ENCODE peak calls at places on chromosomes 16 and 17, in six cellular contexts. Q is SK-N-SH, C is breast epithelium, E is SK-N-MC, S is transverse colon, A is stomach. N is an unnamed sample.
A peak's percentile ranks its signal among the peaks of the same experiment; 100 is the strongest.

GRCh38 chr17:48175692-48176450 is 68.3 kb downstream of the SNX11 start:
- DNase-seq in Q (no peak), C (no peak), E (no peak), S (no peak), A (no peak), N (no peak)

GRCh38 chr16:89922884-89923639 is at the start of gene TUBB3:
- DNase-seq in Q (peak; percentile 97), C (no peak), E (no peak), S (peak; percentile 58), A (peak; percentile 69), N (no peak)

GRCh38 chr17:65055280-65055707 is 1.2 kb downstream of the GNA13 start:
- DNase-seq in Q (peak; percentile 36), C (no peak), E (no peak), S (no peak), A (no peak), N (no peak)

GRCh38 chr16:57255686-57256415 is 10.8 kb downstream of the ARL2BP start:
- DNase-seq in Q (no peak), C (no peak), E (no peak), S (no peak), A (peak; percentile 24), N (no peak)

GRCh38 chr16:3530371-3530914 is 29.6 kb downstream of the CLUAP1 start:
- DNase-seq in Q (no peak), C (no peak), E (no peak), S (no peak), A (no peak), N (no peak)

GRCh38 chr16:79392081-79392480 is 208.5 kb downstream of the MAF start:
- DNase-seq in Q (no peak), C (no peak), E (no peak), S (no peak), A (no peak), N (no peak)

GRCh38 chr16:65600629-65601028 is 478.8 kb upstream of the CDH11 start:
- DNase-seq in Q (no peak), C (no peak), E (no peak), S (no peak), A (no peak), N (no peak)

GRCh38 chr17:68170246-68170645 is 77.6 kb upstream of the AMZ2 start:
- DNase-seq in Q (no peak), C (no peak), E (no peak), S (no peak), A (no peak), N (no peak)

GRCh38 chr17:42797067-42798007 is 1.2 kb downstream of the COA3 start:
- DNase-seq in Q (no peak), C (no peak), E (no peak), S (peak; percentile 71), A (peak; percentile 56), N (no peak)

GRCh38 chr16:24289301-24289700 is 33.2 kb downstream of the CACNG3 start:
- DNase-seq in Q (no peak), C (no peak), E (no peak), S (no peak), A (no peak), N (no peak)

GRCh38 chr17:35749560-35750412 is 3.3 kb downstream of the GAS2L2 start:
- DNase-seq in Q (peak; percentile 68), C (no peak), E (no peak), S (no peak), A (peak; percentile 38), N (no peak)

GRCh38 chr17:55728361-55728760 is 5.7 kb upstream of the TMEM100 start:
- DNase-seq in Q (no peak), C (no peak), E (no peak), S (no peak), A (no peak), N (no peak)

GRCh38 chr16:67389911-67390815 is 3.1 kb downstream of the TPPP3 start:
- DNase-seq in Q (no peak), C (no peak), E (no peak), S (no peak), A (no peak), N (peak; percentile 68)

GRCh38 chr16:75745823-75746222 is 19.5 kb upstream of the CPHXL start:
- DNase-seq in Q (no peak), C (no peak), E (no peak), S (no peak), A (no peak), N (no peak)

GRCh38 chr17:8488931-8489330 is 53.2 kb downstream of the NDEL1 start:
- DNase-seq in Q (no peak), C (no peak), E (no peak), S (no peak), A (no peak), N (no peak)

DNA sequence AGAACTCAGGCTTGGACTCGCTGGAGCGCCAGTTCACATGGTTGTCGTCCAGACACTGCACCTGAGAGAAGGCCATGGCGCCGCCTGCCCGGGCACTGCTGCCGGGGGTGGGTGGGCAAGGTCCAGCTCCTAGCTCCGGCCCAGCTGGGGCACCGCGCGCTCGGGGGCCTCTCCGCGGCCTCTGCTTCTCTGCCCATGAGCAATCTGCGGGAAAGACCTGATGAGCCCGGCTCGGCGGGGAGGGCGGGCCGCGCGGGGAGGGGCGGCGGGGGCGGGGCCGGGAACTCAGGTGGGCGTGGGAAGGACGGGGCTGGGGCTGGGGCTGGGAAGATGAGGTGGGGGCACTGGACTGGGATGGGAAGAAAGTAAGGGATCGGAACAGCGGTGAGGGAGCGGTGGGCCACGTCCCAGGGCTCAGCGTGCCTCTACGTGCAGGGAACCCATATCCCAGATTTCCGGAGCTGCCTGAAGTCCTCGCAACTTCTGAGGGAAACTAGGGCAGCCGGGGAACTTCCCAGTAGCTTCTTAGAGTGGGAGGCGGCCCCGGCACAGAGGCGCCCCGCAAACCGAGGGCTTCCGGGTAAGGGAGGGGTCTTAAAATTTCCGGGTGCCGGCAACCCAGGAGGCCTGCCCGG is 481 bp downstream of the FAM83G start:
- DNase-seq in Q (peak; percentile 54), C (no peak), E (no peak), S (peak; percentile 75), A (peak; percentile 59), N (no peak)
- H3K27ac ChIP-seq in Q (peak overlapping the region; percentile 38), C (peak overlapping the region; percentile 84), E (no peak overlapping the region), S (peak overlapping the region; percentile 89), A (peak overlapping the region; percentile 86), N (peak overlapping the region; percentile 88)

GRCh38 chr16:71226229-71227141 is 4.0 kb downstream of the HYDIN start:
- DNase-seq in Q (no peak), C (no peak), E (no peak), S (no peak), A (no peak), N (no peak)
- H3K9me3 ChIP-seq in Q (peaks cover 6% of the 10 kb centered on the region), C (peaks cover 7% of the 10 kb centered on the region), E (no peaks in the 10 kb centered on the region), S (peaks cover 14% of the 10 kb centered on the region), A (peaks cover 34% of the 10 kb centered on the region), N (peaks cover 7% of the 10 kb centered on the region)

DNA sequence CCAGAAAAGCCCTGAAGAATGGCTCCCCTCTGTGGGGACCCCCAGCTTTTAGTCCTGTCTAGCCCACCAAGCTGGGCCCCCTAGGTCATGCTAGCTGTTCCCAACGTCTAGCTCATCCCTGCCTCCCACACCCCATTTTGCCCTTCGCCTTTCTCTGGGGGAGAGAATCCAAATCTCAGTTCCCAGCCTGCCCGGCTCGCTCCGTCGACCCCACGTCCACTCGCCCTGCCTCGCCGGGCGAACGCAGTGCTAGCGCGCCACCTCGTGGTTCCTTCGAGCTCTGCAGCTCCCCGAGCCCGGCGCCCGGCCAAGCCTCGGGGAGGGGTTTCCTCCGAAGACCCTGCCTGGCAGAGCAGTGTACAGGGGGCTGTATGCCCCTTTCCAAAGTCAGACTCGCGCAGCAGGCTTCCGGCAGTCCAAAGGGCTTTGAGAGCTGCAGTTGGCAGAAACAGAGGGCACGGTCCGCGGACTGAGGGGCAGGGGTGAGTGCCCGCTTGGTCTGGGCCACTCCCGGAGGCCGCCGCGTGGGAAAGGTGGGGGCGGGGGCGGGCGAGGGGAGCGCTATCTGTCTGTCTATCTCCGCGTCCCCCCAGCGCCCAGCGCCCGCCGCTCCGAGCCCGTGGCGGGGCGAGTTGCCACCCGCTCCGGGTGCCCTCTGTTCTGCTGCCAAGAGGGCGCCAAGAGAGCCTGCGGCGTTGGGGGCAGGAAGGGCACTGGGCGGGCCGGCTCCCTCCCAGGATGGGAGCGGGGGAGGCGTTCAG is 1.7 kb upstream of the DLX3 start:
- DNase-seq in Q (peak; percentile 95), C (no peak), E (no peak), S (peak; percentile 49), A (peak; percentile 59), N (no peak)
- TF ChIP-seq POLR2AphosphoS5 in Q (no peak), C (no peak), E (no peak), S (no peak), A (no peak), N (no peak)

DNA sequence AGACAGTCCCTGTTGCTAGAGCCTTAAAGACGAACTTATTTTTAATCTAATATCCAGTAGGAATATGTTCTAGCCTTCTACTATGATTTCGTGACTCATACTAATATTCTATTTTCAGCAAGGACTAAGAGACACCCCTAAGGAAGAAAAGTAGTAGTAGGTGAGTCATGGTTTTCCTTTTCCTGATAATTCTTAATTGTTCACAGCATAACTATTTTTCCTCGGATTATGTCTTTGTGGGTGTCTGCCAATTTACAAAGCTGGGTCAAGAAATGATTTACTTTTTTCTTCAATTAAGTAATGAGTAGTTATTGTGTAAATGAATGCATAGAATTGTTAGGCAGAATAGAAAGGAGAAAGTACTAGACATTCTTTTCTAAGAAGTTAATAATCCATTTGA is 292.2 kb downstream of the TOX3 start:
- DNase-seq in Q (no peak), C (no peak), E (no peak), S (no peak), A (no peak), N (no peak)
- H3K27ac ChIP-seq in Q (no peak overlapping the region), C (no peak overlapping the region), E (no peak overlapping the region), S (no peak overlapping the region), A (no peak overlapping the region), N (no peak overlapping the region)

DNA sequence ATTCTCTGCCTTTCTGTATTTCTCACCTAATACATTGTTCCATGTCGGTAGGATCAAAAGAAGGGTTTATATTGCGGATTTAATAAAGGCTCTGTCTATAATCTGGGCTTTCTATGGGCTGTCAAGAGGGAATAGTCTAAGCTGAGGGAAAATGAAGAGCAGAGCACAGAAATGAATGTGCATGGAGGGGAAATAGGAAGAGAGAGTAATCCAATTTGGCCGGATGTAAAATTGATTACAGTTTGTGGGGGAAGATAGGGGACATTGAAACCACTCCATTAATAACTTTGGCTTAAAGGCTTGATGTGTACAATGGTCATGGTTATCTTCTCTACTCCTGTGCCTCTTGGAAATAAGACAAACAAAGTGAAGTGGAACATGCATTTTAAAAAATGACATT is 334.2 kb upstream of the CDH8 start:
- DNase-seq in Q (peak; percentile 21), C (no peak), E (no peak), S (no peak), A (no peak), N (no peak)
- H3K9me3 ChIP-seq in Q (no peaks in the 10 kb centered on the region), C (no peaks in the 10 kb centered on the region), E (no peaks in the 10 kb centered on the region), S (no peaks in the 10 kb centered on the region), A (no peaks in the 10 kb centered on the region), N (no peaks in the 10 kb centered on the region)

GRCh38 chr16:11100239-11100750 is 155.7 kb downstream of the SOCS1 start:
- DNase-seq in Q (no peak), C (peak; percentile 33), E (no peak), S (peak; percentile 53), A (peak; percentile 63), N (no peak)
- TF ChIP-seq POLR2AphosphoS5 in Q (no peak), C (no peak), E (no peak), S (peak; percentile 27), A (peak; percentile 75), N (no peak)

DNA sequence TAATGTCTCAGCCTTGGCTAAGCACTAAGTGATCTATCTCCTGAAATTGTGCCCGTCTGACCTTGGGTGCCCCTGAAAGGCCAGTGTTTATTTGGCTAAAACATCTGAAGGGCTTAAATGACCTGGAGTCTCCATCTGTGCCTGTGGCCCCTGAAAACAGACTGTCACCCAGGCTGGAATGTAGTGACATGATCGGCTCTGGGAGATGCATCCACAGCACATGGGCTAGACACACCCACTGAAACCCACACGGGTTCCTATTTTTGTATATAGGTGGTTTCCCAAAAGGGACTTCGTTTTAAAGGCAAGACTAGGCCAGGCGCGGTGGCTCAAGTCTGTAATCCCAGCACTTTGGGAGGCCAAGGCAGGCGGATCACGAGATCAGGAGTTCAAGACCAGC is 13.5 kb downstream of the CEP295NL start:
- DNase-seq in Q (no peak), C (no peak), E (no peak), S (peak; percentile 43), A (no peak), N (no peak)
- H3K27ac ChIP-seq in Q (no peak overlapping the region), C (peak overlapping the region; percentile 43), E (peak overlapping the region; percentile 91), S (peak overlapping the region; percentile 60), A (peak overlapping the region; percentile 54), N (peak overlapping the region; percentile 64)